ENCODE peak calls at places on chromosomes 7 and 10, in nine cellular contexts. W is pancreas, D is type B pancreatic cell, F is IMR-90, S is fibroblast of lung, K is adrenal gland, N is WERI-Rb-1, C is fibroblast of pulmonary artery, T is vagina. A is an unnamed sample.
A peak's percentile ranks its signal among the peaks of the same experiment; 100 is the strongest.

GRCh38 chr10:102775973-102776669 is 32.4 kb downstream of the WBP1L start:
- DNase-seq in T (peak; percentile 91), N (peak; percentile 57), C (peak; percentile 96), K (peak; percentile 93), S (peak; percentile 74), D (no peak), F (peak; percentile 91), W (peak; percentile 56), A (peak; percentile 41)

GRCh38 chr7:40658731-40659130 is 523.9 kb downstream of the SUGCT start:
- DNase-seq in N (no peak), F (peak; percentile 57), S (no peak), T (no peak), D (no peak), W (no peak), C (no peak), K (no peak), A (no peak)

GRCh38 chr10:33198610-33199009 is 135.9 kb downstream of the NRP1 start:
- DNase-seq in D (no peak), T (no peak), S (no peak), C (no peak), K (no peak), F (no peak), N (no peak), W (no peak), A (no peak)

GRCh38 chr7:91379246-91379645 is 115.0 kb downstream of the FZD1 start:
- DNase-seq in N (no peak), S (no peak), K (no peak), C (no peak), T (no peak), D (no peak), W (no peak), F (no peak), A (no peak)

GRCh38 chr7:73312831-73313520 is 4.3 kb upstream of the NSUN5 start:
- DNase-seq in W (no peak), D (no peak), C (no peak), S (no peak), K (no peak), N (no peak), F (no peak), T (no peak), A (no peak)

GRCh38 chr10:44557596-44558191 is 172.8 kb upstream of the CXCL12 start:
- DNase-seq in S (no peak), C (no peak), D (no peak), W (no peak), N (no peak), F (no peak), K (no peak), T (no peak), A (no peak)

GRCh38 chr7:117946201-117946633 is 73.0 kb upstream of the CTTNBP2 start:
- DNase-seq in K (no peak), W (no peak), T (no peak), S (peak; percentile 10), F (peak; percentile 16), N (no peak), D (no peak), C (no peak), A (no peak)

GRCh38 chr7:26853788-26854393 is 10.5 kb downstream of the SKAP2 start:
- DNase-seq in S (peak; percentile 87), W (no peak), C (peak; percentile 66), D (no peak), N (no peak), T (no peak), K (no peak), F (peak; percentile 75), A (no peak)

GRCh38 chr10:5975641-5976473 is 1.5 kb downstream of the IL15RA start:
- DNase-seq in S (peak; percentile 53), D (no peak), W (no peak), K (peak; percentile 71), N (no peak), C (peak; percentile 47), F (peak; percentile 38), T (no peak), A (no peak)

GRCh38 chr10:93030409-93030808 is 30.2 kb upstream of the CYP26C1 start:
- DNase-seq in S (peak; percentile 76), W (no peak), K (no peak), F (peak; percentile 82), D (no peak), N (no peak), T (no peak), C (peak; percentile 77), A (no peak)

GRCh38 chr7:132828502-132828901 is 252.2 kb upstream of the PLXNA4 start:
- DNase-seq in D (no peak), T (no peak), W (no peak), C (no peak), S (no peak), K (no peak), F (no peak), N (no peak), A (no peak)

GRCh38 chr7:9124320-9124719 is 690.9 kb downstream of the NXPH1 start:
- DNase-seq in N (no peak), W (no peak), F (no peak), T (no peak), C (no peak), S (no peak), D (no peak), K (no peak), A (no peak)

GRCh38 chr7:31373337-31374289 is 33.1 kb upstream of the NEUROD6 start:
- DNase-seq in C (peak; percentile 50), D (no peak), F (peak; percentile 34), W (peak; percentile 24), T (no peak), S (peak; percentile 48), K (peak; percentile 56), N (peak; percentile 57), A (peak; percentile 67)

GRCh38 chr10:48655426-48656240 is 29.0 kb upstream of the WDFY4 start:
- DNase-seq in C (peak; percentile 59), K (peak; percentile 89), T (no peak), N (no peak), W (peak; percentile 92), F (peak; percentile 42), S (peak; percentile 66), D (no peak), A (no peak)

GRCh38 chr10:27884185-27884630 is 114.7 kb downstream of the ODAD2 start:
- DNase-seq in S (no peak), F (no peak), N (no peak), C (no peak), T (no peak), D (no peak), K (no peak), W (no peak), A (no peak)

GRCh38 chr10:96974348-96974747 is 142.2 kb downstream of the LCOR start:
- DNase-seq in N (no peak), K (no peak), W (no peak), C (no peak), T (no peak), D (no peak), S (no peak), F (peak; percentile 15), A (no peak)

GRCh38 chr7:50475340-50475739 is 25.2 kb upstream of the FIGNL1 start:
- DNase-seq in D (no peak), N (no peak), S (no peak), C (no peak), W (no peak), F (no peak), T (no peak), K (no peak), A (no peak)

DNA sequence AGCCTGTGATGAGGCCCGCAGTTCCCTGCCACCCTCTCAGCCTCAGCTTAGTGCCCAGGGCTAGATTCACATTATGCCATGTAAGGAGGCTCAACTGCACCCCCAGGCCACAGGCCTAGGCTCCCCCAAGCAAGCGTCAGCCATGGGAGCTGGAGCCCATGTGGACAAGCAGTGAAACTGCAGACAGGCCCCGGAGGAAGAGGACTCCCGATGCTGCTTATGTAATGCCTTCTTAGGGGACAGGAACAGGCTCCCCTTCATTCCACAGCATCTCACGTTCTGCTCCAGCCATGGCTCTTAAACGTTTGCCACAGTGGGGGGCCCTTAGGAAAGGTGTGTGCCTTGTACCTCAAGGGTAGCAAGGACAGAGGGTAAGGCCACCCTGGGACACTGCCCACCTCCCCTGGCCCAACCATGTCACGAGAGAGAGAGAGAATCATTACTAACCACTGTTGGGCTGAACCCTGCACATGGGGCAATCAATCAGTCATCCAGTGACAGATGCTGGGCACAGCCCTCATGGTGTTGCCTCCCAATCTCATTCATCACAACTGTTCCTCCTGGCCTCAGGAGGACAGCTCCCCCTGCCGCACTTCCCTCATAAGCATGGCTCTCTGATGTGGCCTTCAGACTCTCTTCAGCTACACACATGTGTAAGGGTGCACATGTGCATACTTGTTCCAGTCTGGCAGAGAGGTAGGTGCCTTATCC is 263.0 kb downstream of the GRID1 start:
- DNase-seq in K (no peak), W (no peak), D (peak; percentile 49), T (peak; percentile 81), F (no peak), S (no peak), C (no peak), N (no peak), A (no peak)
- TF ChIP-seq CTCF in K (no peak), W (no peak), D (no peak), T (no peak), F (no peak), S (no peak), C (no peak), N (peak; percentile 41), A (no peak)

GRCh38 chr7:122893486-122893885 is 7.2 kb upstream of the CADPS2 start:
- DNase-seq in S (no peak), D (no peak), N (no peak), W (no peak), C (no peak), T (no peak), K (no peak), F (no peak), A (no peak)
- TF ChIP-seq CTCF in S (no peak), D (no peak), N (no peak), W (no peak), C (no peak), T (no peak), K (no peak), F (no peak), A (no peak)

GRCh38 chr7:1368682-1369571 is 90.3 kb downstream of the MICALL2 start:
- DNase-seq in T (no peak), K (no peak), F (no peak), S (no peak), C (no peak), W (no peak), N (peak; percentile 97), D (no peak), A (peak; percentile 83)
- TF ChIP-seq CTCF in T (no peak), K (no peak), F (peak; percentile 13), S (no peak), C (no peak), W (no peak), N (peak; percentile 81), D (peak; percentile 79), A (peak; percentile 73)

GRCh38 chr10:71209324-71210030 is 2.9 kb upstream of the UNC5B start:
- DNase-seq in C (no peak), S (no peak), W (no peak), T (no peak), D (no peak), K (peak; percentile 43), N (no peak), F (no peak), A (no peak)
- TF ChIP-seq CTCF in C (no peak), S (no peak), W (no peak), T (no peak), D (peak; percentile 3), K (no peak), N (no peak), F (no peak), A (no peak)